ENCODE peak calls at places on chromosomes 3 and 15, in nine cellular contexts. U, X, Z, O, C, Q, I, K and Y are unnamed samples.

GRCh38 chr3:171001957-171002694 is 24.4 kb downstream of the SLC2A2 start:
- DNase-seq in Q (peak; percentile 19), Z (peak; percentile 49), K (no peak), O (no peak), U (no peak), X (peak; percentile 50), I (peak; percentile 81), C (no peak), Y (peak; percentile 31)

GRCh38 chr3:171258316-171258715 is 201.9 kb downstream of the TNIK start:
- DNase-seq in I (no peak), U (peak; percentile 24), C (no peak), Q (no peak), O (no peak), X (no peak), K (no peak), Z (no peak), Y (no peak)

GRCh38 chr3:184694694-184695093 is 17.2 kb downstream of the MAGEF1 start:
- DNase-seq in K (no peak), U (no peak), I (no peak), C (no peak), Q (no peak), O (peak; percentile 9), Z (no peak), X (no peak), Y (no peak)

GRCh38 chr15:69434236-69434635 is 18.4 kb upstream of the RPLP1 start:
- DNase-seq in K (no peak), I (no peak), U (no peak), X (no peak), O (no peak), Q (no peak), C (no peak), Z (no peak), Y (no peak)

GRCh38 chr15:98840010-98840409 is 167.6 kb downstream of the PGPEP1L start:
- DNase-seq in K (no peak), U (no peak), I (no peak), Z (no peak), X (no peak), Q (no peak), C (no peak), O (no peak), Y (no peak)

GRCh38 chr15:57364282-57365007 is 11.9 kb upstream of the CGNL1 start:
- DNase-seq in I (no peak), C (no peak), O (no peak), Z (no peak), Q (no peak), X (peak; percentile 39), K (no peak), U (no peak), Y (peak; percentile 29)

GRCh38 chr3:70658779-70659310 is 346.4 kb upstream of the MDFIC2 start:
- DNase-seq in X (no peak), Z (no peak), Q (no peak), I (no peak), C (no peak), U (no peak), O (no peak), K (no peak), Y (no peak)

GRCh38 chr3:535566-536416 is 339.2 kb downstream of the CHL1 start:
- DNase-seq in K (peak; percentile 24), I (no peak), Z (no peak), O (no peak), C (no peak), Q (no peak), U (no peak), X (peak; percentile 14), Y (peak; percentile 10)

GRCh38 chr3:196327405-196327804 is 9.4 kb upstream of the DYNLT2B start:
- DNase-seq in U (no peak), Z (no peak), X (no peak), Q (no peak), K (no peak), I (no peak), O (no peak), C (no peak), Y (no peak)

GRCh38 chr3:193190387-193190786 is 50.6 kb upstream of the PLAAT1 start:
- DNase-seq in Z (peak; percentile 4), Q (no peak), K (no peak), X (peak; percentile 21), I (peak; percentile 76), U (no peak), C (no peak), O (no peak), Y (peak; percentile 3)

GRCh38 chr15:83174891-83175290 is 32.7 kb downstream of the HDGFL3 start:
- DNase-seq in Z (no peak), X (no peak), K (no peak), O (no peak), C (no peak), I (no peak), U (no peak), Q (no peak), Y (no peak)

GRCh38 chr15:83200162-83200561 is 7.5 kb downstream of the HDGFL3 start:
- DNase-seq in O (no peak), U (no peak), C (no peak), Z (no peak), I (no peak), K (no peak), X (peak; percentile 67), Q (peak; percentile 34), Y (peak; percentile 39)

GRCh38 chr3:194574639-194575483 is 58.4 kb downstream of the TMEM44 start:
- DNase-seq in U (peak; percentile 29), C (no peak), X (no peak), Z (no peak), O (no peak), K (no peak), Q (peak; percentile 80), I (peak; percentile 25), Y (peak; percentile 82)

GRCh38 chr3:2628117-2628516 is 482.1 kb downstream of the IL5RA start:
- DNase-seq in Q (no peak), K (no peak), O (no peak), C (no peak), I (no peak), Z (no peak), U (no peak), X (no peak), Y (no peak)

GRCh38 chr3:196932600-196932999 is 9.7 kb downstream of the NCBP2 start:
- DNase-seq in Z (no peak), Q (no peak), U (no peak), X (no peak), K (no peak), I (no peak), O (no peak), C (no peak), Y (no peak)

GRCh38 chr3:108343479-108343870 is 47.1 kb downstream of the HHLA2 start:
- DNase-seq in K (no peak), Z (no peak), I (no peak), U (no peak), Q (no peak), O (no peak), C (no peak), X (no peak), Y (no peak)

GRCh38 chr3:105812194-105812586 is 56.6 kb downstream of the CBLB start:
- DNase-seq in X (no peak), K (no peak), Z (peak; percentile 11), I (no peak), U (no peak), O (no peak), C (no peak), Q (peak; percentile 86), Y (peak; percentile 64)

GRCh38 chr15:61660579-61660978 is 399.7 kb downstream of the VPS13C start:
- DNase-seq in Z (no peak), I (no peak), X (peak; percentile 54), K (no peak), Q (peak; percentile 4), C (no peak), O (no peak), U (no peak), Y (peak; percentile 4)

GRCh38 chr15:88272421-88272820 is 15.9 kb upstream of the NTRK3 start:
- DNase-seq in X (no peak), I (no peak), C (no peak), O (no peak), U (no peak), K (no peak), Z (no peak), Q (no peak), Y (no peak)
- TF ChIP-seq CTCF in X (no peak), I (no peak), C (no peak), O (no peak), U (no peak), K (no peak), Z (no peak), Q (no peak), Y (no peak)

GRCh38 chr3:5232570-5232969 is 45.1 kb downstream of the EDEM1 start:
- DNase-seq in I (no peak), K (no peak), U (no peak), C (no peak), Z (no peak), Q (no peak), X (no peak), O (no peak), Y (no peak)
- TF ChIP-seq CTCF in I (no peak), K (no peak), U (no peak), C (peak; percentile 4), Z (no peak), Q (peak; percentile 25), X (no peak), O (no peak), Y (no peak)

DNA sequence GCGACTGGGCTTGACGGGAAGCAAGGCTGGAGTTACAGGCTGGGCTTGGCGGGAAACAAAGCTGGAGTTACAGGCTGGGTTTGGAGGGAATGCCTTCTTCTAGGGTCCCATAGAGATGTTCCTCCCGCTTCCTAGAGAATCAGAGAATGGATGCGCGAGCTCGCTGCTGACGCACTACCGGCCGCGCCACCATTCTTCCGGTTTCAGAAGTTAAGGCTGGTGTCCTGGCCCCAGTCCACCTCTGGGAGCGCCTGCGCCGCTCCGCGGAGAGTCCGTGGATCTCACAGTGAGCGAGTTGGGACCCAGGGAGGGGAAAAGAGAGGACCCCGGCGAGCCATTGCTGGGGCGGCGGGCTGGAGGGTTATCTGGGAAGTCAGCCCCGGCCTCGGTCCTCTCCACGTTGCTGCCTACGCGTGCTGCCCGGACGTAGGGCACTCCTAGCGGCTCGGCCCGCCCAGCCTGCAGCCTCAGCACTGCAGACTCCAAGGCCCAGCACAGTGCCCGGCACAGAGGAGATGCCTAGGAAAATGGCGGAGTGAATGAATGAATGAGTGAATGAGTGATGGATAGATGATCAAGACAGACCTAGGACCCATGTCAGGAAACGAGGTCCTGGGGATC is at the start of gene ZNF502:
- DNase-seq in Q (no peak), K (peak; percentile 87), X (peak; percentile 92), O (peak; percentile 96), C (peak; percentile 67), I (peak; percentile 52), U (peak; percentile 71), Z (peak; percentile 51), Y (peak; percentile 93)
- TF ChIP-seq CTCF in Q (no peak), K (no peak), X (peak; percentile 31), O (no peak), C (peak; percentile 27), I (no peak), U (peak; percentile 29), Z (no peak), Y (peak; percentile 31)

DNA sequence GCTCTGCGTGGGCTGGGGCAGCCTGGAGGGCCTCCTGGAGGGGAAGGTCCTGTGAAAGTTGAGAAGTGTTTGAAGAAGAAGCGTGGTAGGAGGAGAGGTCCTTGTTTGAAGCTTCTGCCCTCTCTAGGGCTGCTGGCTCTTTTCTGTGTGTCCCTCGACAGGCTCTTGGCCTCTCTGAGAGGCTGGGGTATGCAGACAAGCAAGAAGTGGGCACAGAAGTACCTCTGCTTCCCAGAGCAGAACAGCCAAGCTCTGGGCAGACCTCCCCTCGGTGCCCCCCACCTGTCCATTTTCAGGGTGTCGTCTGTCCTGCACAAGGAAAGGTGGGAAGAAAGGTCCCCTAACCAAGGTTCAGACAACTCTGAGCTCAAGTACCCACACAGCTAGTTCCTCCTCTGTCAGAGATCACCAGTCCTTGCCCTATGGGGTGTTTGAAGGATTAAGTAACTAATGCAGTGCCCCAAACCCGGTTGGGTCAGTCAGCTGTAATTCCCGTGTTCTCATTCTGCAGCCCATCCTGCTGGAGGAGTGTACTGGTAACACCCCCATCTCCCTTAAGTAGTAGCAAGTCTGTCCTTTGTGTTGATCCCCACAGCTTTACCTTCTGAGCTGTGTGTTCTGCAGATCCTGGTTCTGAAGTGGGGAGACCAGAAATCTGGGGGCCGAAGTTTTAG is 6.3 kb downstream of the CSK start:
- DNase-seq in Z (no peak), X (no peak), U (no peak), O (no peak), I (no peak), C (no peak), Q (no peak), K (no peak), Y (no peak)
- TF ChIP-seq CTCF in Z (no peak), X (no peak), U (no peak), O (no peak), I (no peak), C (no peak), Q (no peak), K (no peak), Y (no peak)